ENCODE peak calls at places on chromosomes 11 and 22, in four cellular contexts. R is GM23338, J is SK-N-SH, E is MM.1S. S is an unnamed sample. For H3K9me2, the result is how much of the 10 kb centered on the place peaks cover.

GRCh38 chr11:96254087-96254486 is 88.9 kb downstream of the MAML2 start:
- DNase-seq in J (no peak), E (peak), R (peak), S (no peak)

GRCh38 chr11:2551131-2551530 is 106.3 kb downstream of the KCNQ1 start:
- DNase-seq in R (no peak), J (no peak), E (no peak), S (no peak)

GRCh38 chr22:28925916-28926315 is 42.5 kb downstream of the ZNRF3 start:
- DNase-seq in J (no peak), E (no peak), R (peak), S (no peak)

GRCh38 chr11:60919320-60919719 is 4.9 kb upstream of the TMEM132A start:
- DNase-seq in E (no peak), J (no peak), R (no peak), S (no peak)

GRCh38 chr11:911031-911889 is 650 bp upstream of the CHID1 start:
- DNase-seq in E (peak), R (peak), J (no peak), S (peak)

GRCh38 chr22:48918585-48919186 is 909.0 kb downstream of the BRD1 start:
- DNase-seq in J (no peak), R (no peak), E (no peak), S (no peak)

GRCh38 chr22:39405346-39406085 is 5.9 kb downstream of the TAB1 start:
- DNase-seq in J (no peak), E (no peak), R (no peak), S (no peak)

GRCh38 chr11:111634981-111635705 is 32.9 kb downstream of the SIK2 start:
- DNase-seq in J (no peak), E (no peak), R (peak), S (peak)

GRCh38 chr11:116990061-116990473 is 108.2 kb downstream of the SIK3 start:
- DNase-seq in R (no peak), E (no peak), J (no peak), S (peak)

GRCh38 chr11:111707039-111707690 is 59.0 kb downstream of the PPP2R1B start:
- DNase-seq in J (no peak), R (no peak), E (no peak), S (peak)

GRCh38 chr11:128856241-128856640 is 10.9 kb downstream of the KCNJ1 start:
- DNase-seq in E (no peak), J (no peak), R (no peak), S (no peak)

GRCh38 chr22:37735054-37735453 is 38.2 kb downstream of the TRIOBP start:
- DNase-seq in R (peak), J (peak), E (no peak), S (no peak)

GRCh38 chr22:39820266-39820665 is 73.3 kb downstream of the ENTHD1 start:
- DNase-seq in J (no peak), E (no peak), R (no peak), S (peak)

GRCh38 chr11:129840236-129840635 is 24.6 kb downstream of the TMEM45B start:
- DNase-seq in E (no peak), R (no peak), J (no peak), S (peak)

GRCh38 chr11:123678246-123678645 is 23.8 kb upstream of the SCN3B start:
- DNase-seq in R (no peak), J (no peak), E (no peak), S (no peak)

GRCh38 chr11:123677510-123677909 is 23.1 kb upstream of the SCN3B start:
- DNase-seq in R (no peak), J (no peak), E (no peak), S (no peak)

GRCh38 chr11:123682976-123683375 is 28.6 kb upstream of the SCN3B start:
- DNase-seq in J (peak), E (no peak), R (no peak), S (no peak)

GRCh38 chr11:123683616-123684170 is 29.3 kb upstream of the SCN3B start:
- DNase-seq in E (no peak), J (peak), R (no peak), S (no peak)

DNA sequence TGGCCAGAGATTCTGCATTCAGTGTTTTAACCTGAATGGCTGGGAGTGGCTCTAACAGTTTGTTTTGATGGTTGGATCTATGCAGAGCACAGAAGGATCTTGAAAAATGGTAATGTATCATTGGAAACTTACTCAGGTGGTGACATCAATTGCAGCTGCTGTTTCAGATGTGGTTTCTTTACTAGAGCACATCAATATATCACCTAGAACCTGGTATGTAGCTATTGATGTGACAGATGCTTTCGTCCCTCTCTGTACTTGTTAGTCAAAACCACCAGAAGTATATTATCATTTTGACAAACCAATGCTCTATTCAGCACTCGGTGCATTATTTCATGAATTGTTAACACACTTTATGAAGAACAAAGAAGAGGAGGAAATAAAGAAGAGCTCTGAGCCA is 26.6 kb upstream of the SCN3B start:
- DNase-seq in R (no peak), J (no peak), E (no peak), S (no peak)
- H3K9me2 ChIP-seq in R (under half), J (under half), E (under half), S (under half)

GRCh38 chr22:49958462-49958921 is 2.1 kb upstream of the PIM3 start:
- DNase-seq in J (no peak), R (no peak), E (no peak), S (no peak)
- H3K9me2 ChIP-seq in J (under half), R (under half), E (under half), S (under half)

GRCh38 chr11:47400813-47401279 is 7.5 kb upstream of the SLC39A13 start:
- DNase-seq in J (peak), E (peak), R (no peak), S (no peak)
- H3K9me2 ChIP-seq in J (under half), E (under half), R (under half), S (under half)

GRCh38 chr11:43789700-43790443 is 90.8 kb upstream of the ALKBH3 start:
- DNase-seq in R (no peak), E (no peak), J (no peak), S (peak)

GRCh38 chr11:43790444-43790794 is 90.2 kb upstream of the ALKBH3 start:
- DNase-seq in R (no peak), J (no peak), E (no peak), S (peak)

GRCh38 chr11:43788394-43788793 is 92.2 kb upstream of the ALKBH3 start:
- DNase-seq in J (no peak), R (no peak), E (no peak), S (no peak)

GRCh38 chr11:43786016-43786415 is 94.6 kb upstream of the ALKBH3 start:
- DNase-seq in J (no peak), E (no peak), R (no peak), S (no peak)

DNA sequence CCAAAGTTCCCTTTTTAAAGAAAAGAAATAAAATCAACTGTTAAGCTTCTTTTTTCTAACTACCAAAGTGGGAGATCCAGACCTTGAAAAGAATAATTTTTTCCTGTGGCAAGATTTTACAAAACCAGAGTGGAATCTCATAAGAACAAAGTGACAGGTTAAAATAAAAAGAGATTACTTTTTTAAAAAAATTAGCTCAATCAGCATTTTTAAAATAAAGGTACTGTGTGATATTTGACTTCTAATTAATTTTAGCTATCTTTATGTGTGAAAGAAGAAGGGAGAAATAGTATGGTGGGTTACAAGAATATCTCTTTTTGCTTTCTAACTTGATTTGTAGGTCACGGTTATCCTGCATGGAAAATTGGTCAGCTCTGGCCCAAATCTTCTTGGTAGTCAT is 92.8 kb upstream of the ALKBH3 start:
- DNase-seq in R (no peak), J (no peak), E (no peak), S (no peak)
- H3K9me2 ChIP-seq in R (under half), J (under half), E (under half), S (under half)

S was measured in PC-3.